ENCODE peak calls at places on chromosome 4, in five cellular contexts. I, R, O, A and F are unnamed samples.

GRCh38 chr4:128161138-128161537 is 100.0 kb downstream of the LARP1B start:
- DNase-seq in O (no peak), I (no peak), A (no peak), R (no peak), F (no peak)

GRCh38 chr4:103019319-103020124 is at the start of gene SLC9B1:
- DNase-seq in O (peak), R (peak), A (peak), I (peak), F (peak)

GRCh38 chr4:144494280-144494679 is 151.7 kb upstream of the HHIP start:
- DNase-seq in I (no peak), A (no peak), O (no peak), R (no peak), F (no peak)

GRCh38 chr4:154944996-154945395 is 163.9 kb downstream of the RBM46 start:
- DNase-seq in I (no peak), O (no peak), A (no peak), R (no peak), F (no peak)

GRCh38 chr4:57303012-57303751 is 193.0 kb upstream of the IGFBP7 start:
- DNase-seq in A (no peak), I (no peak), O (peak), R (no peak), F (no peak)

GRCh38 chr4:168594121-168594520 is 97.3 kb downstream of the PALLD start:
- DNase-seq in I (no peak), R (no peak), A (no peak), O (no peak), F (no peak)

GRCh38 chr4:186854256-186854655 is 130.6 kb upstream of the FAT1 start:
- DNase-seq in O (no peak), I (no peak), R (peak), A (no peak), F (no peak)

GRCh38 chr4:2940267-2941137 is 22.7 kb downstream of the NOP14 start:
- DNase-seq in O (no peak), R (no peak), A (peak), I (no peak), F (no peak)

GRCh38 chr4:15482346-15482745 is 12.7 kb downstream of the CC2D2A start:
- DNase-seq in A (no peak), R (no peak), I (no peak), O (no peak), F (no peak)

GRCh38 chr4:102343964-102344519 is 1.2 kb downstream of the SLC39A8 start:
- DNase-seq in A (no peak), I (no peak), O (no peak), R (no peak), F (no peak)

GRCh38 chr4:1885414-1885813 is 14.2 kb downstream of the NSD2 start:
- DNase-seq in I (no peak), O (no peak), R (no peak), A (no peak), F (no peak)

GRCh38 chr4:184510431-184510830 is 36.1 kb upstream of the IRF2 start:
- DNase-seq in R (no peak), A (no peak), I (no peak), O (no peak), F (no peak)

GRCh38 chr4:152065545-152065944 is 304.7 kb upstream of the GATB start:
- DNase-seq in I (no peak), A (no peak), O (no peak), R (no peak), F (no peak)

GRCh38 chr4:124973716-124974115 is 261.2 kb upstream of the ANKRD50 start:
- DNase-seq in O (no peak), I (no peak), A (no peak), R (no peak), F (no peak)

GRCh38 chr4:185219551-185220344 is 10.3 kb downstream of the SNX25 start:
- DNase-seq in A (no peak), O (no peak), I (no peak), R (no peak), F (peak)

GRCh38 chr4:176824645-176825366 is 32.1 kb upstream of the VEGFC start:
- DNase-seq in O (no peak), R (no peak), A (no peak), I (no peak), F (no peak)

GRCh38 chr4:16991455-16991854 is 93.0 kb upstream of the LDB2 start:
- DNase-seq in R (no peak), A (peak), O (no peak), I (no peak), F (no peak)

GRCh38 chr4:116217781-116218180 is 867.6 kb downstream of the TRAM1L1 start:
- DNase-seq in A (no peak), O (no peak), I (no peak), R (no peak), F (no peak)

GRCh38 chr4:146654976-146655761 is 16.5 kb downstream of the POU4F2 start:
- DNase-seq in O (no peak), R (no peak), I (no peak), A (peak), F (no peak)

GRCh38 chr4:145231906-145232700 is 51.7 kb upstream of the OTUD4 start:
- DNase-seq in I (no peak), R (no peak), A (no peak), O (no peak), F (no peak)